ENCODE peak calls at places on chromosome 17, in four cellular contexts. K, D, S and B are unnamed samples.

GRCh38 chr17:596287-596686 is 118.4 kb downstream of the VPS53 start:
- DNase-seq in K (no peak), D (no peak), S (peak), B (peak)

GRCh38 chr17:19771971-19772630 is 24.0 kb upstream of the ALDH3A1 start:
- DNase-seq in K (no peak), D (no peak), S (no peak), B (no peak)

GRCh38 chr17:34366529-34367107 is 3.6 kb upstream of the CCL1 start:
- DNase-seq in K (no peak), D (no peak), S (no peak), B (no peak)

GRCh38 chr17:78272181-78272913 is 40.9 kb downstream of the TMEM235 start:
- DNase-seq in K (no peak), D (peak), S (peak), B (peak)

GRCh38 chr17:60168654-60169053 is 18.9 kb downstream of the CA4 start:
- DNase-seq in K (no peak), D (no peak), S (no peak), B (no peak)

GRCh38 chr17:64781394-64781793 is 119.3 kb upstream of the SMURF2 start:
- DNase-seq in K (no peak), D (peak), S (no peak), B (peak)

GRCh38 chr17:6539871-6540270 is 16.5 kb downstream of the PITPNM3 start:
- DNase-seq in K (no peak), D (no peak), S (no peak), B (no peak)

GRCh38 chr17:10198509-10199249 is at the start of gene GAS7:
- DNase-seq in K (peak), D (peak), S (peak), B (peak)

GRCh38 chr17:63332286-63332685 is 113.8 kb downstream of the CYB561 start:
- DNase-seq in K (no peak), D (no peak), S (no peak), B (no peak)

GRCh38 chr17:40750391-40750790 is 4.7 kb downstream of the KRT25 start:
- DNase-seq in K (no peak), D (no peak), S (no peak), B (no peak)

GRCh38 chr17:55577687-55578086 is 66.4 kb upstream of the SMIM36 start:
- DNase-seq in K (no peak), D (no peak), S (peak), B (no peak)

GRCh38 chr17:27782791-27783206 is 17.5 kb downstream of the NOS2 start:
- DNase-seq in K (no peak), D (no peak), S (no peak), B (no peak)

GRCh38 chr17:6065351-6065750 is 4.8 kb upstream of the WSCD1 start:
- DNase-seq in K (no peak), D (no peak), S (no peak), B (no peak)

GRCh38 chr17:61504697-61505096 is 52.5 kb downstream of the TBX4 start:
- DNase-seq in K (no peak), D (no peak), S (peak), B (peak)

GRCh38 chr17:6303664-6304063 is 131.3 kb downstream of the AIPL1 start:
- DNase-seq in K (peak), D (peak), S (no peak), B (peak)

GRCh38 chr17:29711588-29712385 is 89.1 kb upstream of the CORO6 start:
- DNase-seq in K (no peak), D (no peak), S (no peak), B (no peak)

GRCh38 chr17:49013311-49014205 is 16.4 kb downstream of the IGF2BP1 start:
- DNase-seq in K (peak), D (peak), S (no peak), B (peak)

GRCh38 chr17:63775420-63775819 is 1.4 kb downstream of the DDX42 start:
- DNase-seq in K (no peak), D (peak), S (no peak), B (peak)

GRCh38 chr17:46770818-46771600 is 47.5 kb downstream of the WNT3 start:
- DNase-seq in K (peak), D (peak), S (peak), B (peak)

GRCh38 chr17:74442670-74443515 is 11.0 kb downstream of the GPRC5C start:
- DNase-seq in K (no peak), D (no peak), S (no peak), B (no peak)

DNA sequence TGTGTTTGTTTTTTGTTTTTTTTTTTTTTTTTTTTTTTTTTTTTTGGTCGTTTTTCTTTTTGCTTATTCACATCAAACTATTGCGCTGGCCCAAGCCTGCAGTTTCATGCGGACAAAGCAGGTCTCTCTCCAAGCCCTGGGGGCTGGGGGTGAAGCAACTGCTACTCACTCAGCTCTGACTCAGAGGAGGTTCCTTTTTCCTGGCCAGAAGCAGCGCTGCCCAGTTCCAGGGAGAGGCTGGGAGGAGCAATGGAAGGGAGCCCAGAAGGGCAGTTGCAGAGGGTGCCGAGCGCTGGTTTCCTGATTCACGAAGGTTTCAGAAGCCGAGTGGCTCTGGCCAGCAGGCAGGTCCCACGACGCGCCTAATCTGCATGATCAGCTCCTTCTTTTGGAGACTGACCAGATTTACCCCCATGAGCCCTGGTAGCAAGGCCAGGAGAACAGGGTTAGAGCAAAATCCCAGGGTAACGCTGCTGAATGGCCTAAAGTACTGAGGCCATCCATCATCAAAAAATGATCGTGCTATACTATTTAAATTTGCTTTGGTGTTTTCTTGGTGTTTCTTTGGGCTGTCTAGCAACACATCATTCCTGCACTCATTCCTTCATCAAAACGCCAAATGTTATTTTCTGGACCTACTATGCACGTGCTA is 144.7 kb upstream of the SOX9 start:
- DNase-seq in K (no peak), D (peak), S (peak), B (peak)
- H4K8ac ChIP-seq in K (no peak), D (no peak), S (peak), B (no peak)

GRCh38 chr17:47843391-47843730 is 2.3 kb upstream of the SCRN2 start:
- DNase-seq in K (no peak), D (no peak), S (no peak), B (no peak)
- H2BK5ac ChIP-seq in K (no peak), D (no peak), S (no peak), B (no peak)

DNA sequence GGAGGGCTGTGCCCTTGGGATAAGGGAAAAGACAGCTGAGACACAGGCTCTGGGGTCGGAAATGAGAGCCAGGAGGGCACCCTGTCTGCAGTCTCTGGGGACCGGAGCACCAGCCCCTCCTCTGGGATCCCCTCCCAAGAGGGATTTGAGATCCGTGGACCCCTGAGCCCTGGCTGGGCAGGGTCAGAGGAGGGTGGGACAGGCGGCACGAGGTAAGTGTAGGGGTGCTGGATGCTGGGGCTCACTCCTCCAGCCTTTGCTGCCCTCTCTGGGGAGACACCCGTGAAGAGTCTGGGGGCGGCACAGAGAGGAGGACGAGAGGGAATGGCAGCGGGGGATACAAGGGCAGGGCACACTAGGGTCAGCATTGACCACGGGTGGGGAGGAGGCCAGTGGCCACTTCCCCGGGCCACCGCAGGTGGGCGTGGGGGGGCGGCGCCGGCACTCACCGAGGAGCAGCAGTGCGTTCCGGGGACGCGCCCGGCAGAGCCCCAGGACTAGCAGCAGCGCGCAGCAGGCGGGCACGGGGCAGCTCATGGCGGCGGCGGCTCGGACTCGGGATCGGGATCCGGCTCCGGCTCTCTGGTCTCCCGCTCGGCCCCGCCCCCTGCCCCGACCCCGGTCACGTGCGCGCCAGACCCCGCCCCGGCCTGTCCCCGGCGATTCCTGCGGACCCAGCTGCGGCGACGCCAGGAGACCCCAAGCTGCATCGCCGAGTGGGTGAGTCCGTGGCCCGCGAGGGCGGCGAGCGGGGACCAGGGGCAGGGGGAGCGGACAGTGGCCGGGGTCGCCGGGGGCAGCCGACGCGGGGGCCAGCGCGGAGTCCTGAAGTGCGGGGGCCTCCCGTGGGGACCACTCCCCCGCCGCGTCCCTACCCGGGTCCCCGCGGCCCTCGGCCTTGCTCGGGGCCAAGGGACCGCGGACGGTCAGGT is at the start of the genes SGSH and SLC26A11:
- DNase-seq in K (peak), D (peak), S (peak), B (peak)
- H4K8ac ChIP-seq in K (peak), D (no peak), S (peak), B (peak)

DNA sequence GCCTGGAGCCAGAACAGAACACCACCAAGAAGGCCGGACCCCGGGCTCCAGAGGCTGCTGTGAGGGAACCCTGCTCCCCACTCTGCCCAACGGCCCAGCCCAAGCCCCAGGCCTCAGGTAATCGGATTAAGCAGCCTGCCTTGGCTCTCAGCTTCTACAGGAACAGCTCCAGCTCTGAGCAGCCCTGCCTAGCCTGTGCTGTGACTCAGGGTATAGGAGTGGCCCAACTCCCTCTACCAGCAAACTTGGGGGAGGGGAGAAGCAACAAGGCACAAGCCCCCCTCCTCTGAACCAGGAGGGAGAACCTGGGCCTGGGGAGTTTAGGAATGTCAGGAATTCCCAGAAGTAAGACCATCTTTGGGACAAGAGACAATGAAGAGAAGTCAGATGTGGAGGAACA is 849 bp upstream of the SOX15 start:
- DNase-seq in K (peak), D (peak), S (peak), B (peak)
- H2BK5ac ChIP-seq in K (no peak), D (no peak), S (peak), B (no peak)

DNA sequence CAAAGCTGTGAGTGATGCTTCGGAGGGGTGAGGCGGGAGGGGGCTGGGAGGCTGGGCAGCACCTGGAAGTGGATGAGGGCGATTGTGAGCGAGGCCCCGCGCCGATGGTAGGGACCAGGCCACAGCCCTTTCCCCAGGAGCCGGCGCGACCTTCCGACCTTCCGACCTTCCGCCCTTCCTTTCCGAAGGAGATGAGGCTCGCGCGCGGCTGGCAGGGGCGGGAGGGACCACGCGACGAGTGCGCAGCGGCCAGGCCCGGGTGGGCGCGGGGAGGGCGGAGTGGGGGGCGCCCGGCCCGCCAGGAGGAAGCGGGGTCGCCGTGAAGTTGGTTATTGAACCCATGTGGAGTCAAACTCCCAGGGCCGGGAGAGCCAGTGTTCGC is 56.5 kb downstream of the RAP1GAP2 start:
- DNase-seq in K (no peak), D (peak), S (no peak), B (no peak)
- H4K8ac ChIP-seq in K (peak), D (no peak), S (no peak), B (no peak)

GRCh38 chr17:44438634-44439033 is 49.2 kb upstream of the ITGA2B start:
- DNase-seq in K (no peak), D (peak), S (no peak), B (no peak)
- H2BK5ac ChIP-seq in K (no peak), D (no peak), S (no peak), B (no peak)

GRCh38 chr17:57440522-57441269 is 184.4 kb downstream of the MSI2 start:
- DNase-seq in K (peak), D (peak), S (peak), B (peak)
- H4K8ac ChIP-seq in K (no peak), D (no peak), S (no peak), B (peak)

GRCh38 chr17:37413875-37414519 is 7.3 kb downstream of the TADA2A start:
- DNase-seq in K (no peak), D (no peak), S (peak), B (no peak)

GRCh38 chr17:37422971-37423625 is 16.4 kb downstream of the TADA2A start:
- DNase-seq in K (no peak), D (peak), S (no peak), B (no peak)

DNA sequence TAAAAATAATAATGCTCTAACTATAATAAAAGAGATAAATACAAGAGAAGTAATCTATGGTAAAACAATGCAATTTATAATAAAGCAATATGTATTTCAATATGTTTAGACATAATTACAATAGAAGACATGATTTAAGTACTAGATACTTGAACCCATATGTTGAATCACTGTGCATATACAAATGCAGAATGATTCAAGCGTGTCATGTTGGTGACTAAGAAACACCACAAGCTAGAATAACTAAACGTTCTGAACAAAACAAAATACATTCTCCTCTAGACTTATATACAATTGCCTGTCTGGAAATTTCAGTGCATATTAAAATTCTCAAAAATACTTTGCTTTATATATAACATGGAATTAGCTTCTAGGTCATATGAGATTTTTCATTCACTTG is 11.2 kb downstream of the TADA2A start:
- DNase-seq in K (no peak), D (no peak), S (peak), B (peak)
- H2BK5ac ChIP-seq in K (no peak), D (no peak), S (peak), B (no peak)

GRCh38 chr17:68835061-68835460 is 120.1 kb downstream of the ABCA8 start:
- DNase-seq in K (no peak), D (no peak), S (peak), B (peak)
- H4K8ac ChIP-seq in K (no peak), D (no peak), S (no peak), B (no peak)

DNA sequence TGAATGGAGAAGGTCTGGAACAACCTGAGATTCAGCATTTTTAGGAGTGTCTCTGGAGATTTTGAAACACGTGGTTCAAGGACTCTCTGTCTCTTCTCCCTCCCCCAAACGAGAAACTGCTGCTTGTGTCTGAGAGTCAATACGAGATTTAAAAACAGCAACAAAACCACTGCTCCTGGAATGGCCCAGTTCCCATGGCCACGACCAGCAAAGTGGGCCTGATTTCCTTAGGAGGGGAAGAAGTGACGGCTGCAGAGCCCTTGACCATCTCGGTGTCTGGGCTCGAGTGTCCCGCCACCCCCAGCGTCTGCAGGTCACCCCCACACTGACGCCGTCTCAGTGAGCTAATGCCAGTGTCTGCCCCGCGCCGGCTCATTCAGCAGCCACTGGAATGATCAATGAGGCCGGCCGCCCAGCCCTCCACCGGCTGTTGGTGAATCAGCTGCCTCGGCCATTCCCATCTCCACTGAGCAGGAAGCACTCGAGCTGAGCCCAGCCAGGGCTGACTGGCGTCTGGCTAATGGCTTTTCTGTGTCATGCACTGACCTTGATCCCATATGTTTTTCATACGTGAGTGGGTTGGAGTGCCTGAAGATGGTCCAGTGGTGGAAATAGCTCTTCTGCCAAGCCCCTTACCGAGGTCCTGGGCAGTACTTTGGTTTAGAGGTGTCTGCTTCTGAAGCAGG is 151.8 kb downstream of the PITPNC1 start:
- DNase-seq in K (peak), D (peak), S (peak), B (peak)
- H2BK5ac ChIP-seq in K (no peak), D (no peak), S (peak), B (no peak)